ENCODE peak calls at places on chromosome 7, in four cellular contexts. R, H, T and P are unnamed samples.

GRCh38 chr7:146366938-146367337 is 250.3 kb downstream of the CNTNAP2 start:
- DNase-seq in H (no peak), T (no peak), R (no peak), P (no peak)

GRCh38 chr7:100812729-100813128 is 14.6 kb downstream of the EPHB4 start:
- DNase-seq in R (no peak), H (no peak), T (no peak), P (no peak)

GRCh38 chr7:130845581-130846085 is 111.6 kb upstream of the KLF14 start:
- DNase-seq in R (no peak), H (peak), T (no peak), P (no peak)

GRCh38 chr7:135620980-135621850 is 41.1 kb upstream of the STMP1 start:
- DNase-seq in T (no peak), H (peak), R (no peak), P (no peak)

GRCh38 chr7:75756340-75757297 is 15.4 kb downstream of the CCL26 start:
- DNase-seq in T (no peak), H (no peak), R (no peak), P (no peak)

GRCh38 chr7:103944230-103944900 is 45.1 kb downstream of the RELN start:
- DNase-seq in R (no peak), H (no peak), T (no peak), P (no peak)

GRCh38 chr7:20199015-20199737 is 18.0 kb downstream of the MACC1 start:
- DNase-seq in H (peak), R (no peak), T (no peak), P (no peak)

GRCh38 chr7:2680256-2680655 is 7.7 kb upstream of the AMZ1 start:
- DNase-seq in R (no peak), H (no peak), T (no peak), P (no peak)

GRCh38 chr7:98514211-98515150 is 102.6 kb upstream of the NPTX2 start:
- DNase-seq in H (no peak), R (no peak), T (no peak), P (no peak)

GRCh38 chr7:3455826-3456444 is 154.9 kb downstream of the SDK1 start:
- DNase-seq in R (no peak), H (no peak), T (no peak), P (no peak)